ENCODE peak calls at places on chromosomes 5 and 9, in six cellular contexts. One of them, this sample, is unnamed.
A peak's percentile ranks its signal among the peaks of the same experiment; 100 is the strongest.

GRCh38 chr9:23621166-23621565 is 204.9 kb downstream of the ELAVL2 start:
- DNase-seq in mesothelial cell of epicardium: no peak
- DNase-seq in hippocampal formation: no peak
- DNase-seq in activated T-cell treated with anti-CD3 and anti-CD28 coated beads for 1 hour: no peak
- DNase-seq in SW 1271: no peak
- DNase-seq in SK-MEL-5: no peak
- DNase-seq in this sample: no peak

GRCh38 chr5:132751444-132751843 is 4.2 kb downstream of the CCNI2 start:
- DNase-seq in hippocampal formation: no peak
- DNase-seq in activated T-cell treated with anti-CD3 and anti-CD28 coated beads for 1 hour: no peak
- DNase-seq in SK-MEL-5: peak; percentile 32
- DNase-seq in SW 1271: no peak
- DNase-seq in mesothelial cell of epicardium: no peak
- DNase-seq in this sample: no peak

GRCh38 chr9:75088646-75089368 is 493 bp downstream of the OSTF1 start:
- DNase-seq in SW 1271: no peak
- DNase-seq in mesothelial cell of epicardium: peak; percentile 49
- DNase-seq in hippocampal formation: peak; percentile 69
- DNase-seq in activated T-cell treated with anti-CD3 and anti-CD28 coated beads for 1 hour: no peak
- DNase-seq in SK-MEL-5: peak; percentile 73
- DNase-seq in this sample: peak; percentile 47

GRCh38 chr9:34185778-34186551 is 7.1 kb downstream of the UBAP1 start:
- DNase-seq in activated T-cell treated with anti-CD3 and anti-CD28 coated beads for 1 hour: no peak
- DNase-seq in SW 1271: peak; percentile 12
- DNase-seq in mesothelial cell of epicardium: no peak
- DNase-seq in SK-MEL-5: peak; percentile 21
- DNase-seq in hippocampal formation: peak; percentile 32
- DNase-seq in this sample: peak; percentile 82

GRCh38 chr5:126849101-126849678 is 72.3 kb downstream of the LMNB1 start:
- DNase-seq in hippocampal formation: no peak
- DNase-seq in SK-MEL-5: no peak
- DNase-seq in mesothelial cell of epicardium: no peak
- DNase-seq in SW 1271: no peak
- DNase-seq in activated T-cell treated with anti-CD3 and anti-CD28 coated beads for 1 hour: no peak
- DNase-seq in this sample: no peak

GRCh38 chr5:178595145-178595544 is 5.0 kb upstream of the COL23A1 start:
- DNase-seq in SK-MEL-5: no peak
- DNase-seq in hippocampal formation: no peak
- DNase-seq in mesothelial cell of epicardium: no peak
- DNase-seq in activated T-cell treated with anti-CD3 and anti-CD28 coated beads for 1 hour: no peak
- DNase-seq in SW 1271: no peak
- DNase-seq in this sample: no peak

GRCh38 chr5:180162304-180162661 is 46.7 kb downstream of the RASGEF1C start:
- DNase-seq in SW 1271: no peak
- DNase-seq in hippocampal formation: no peak
- DNase-seq in SK-MEL-5: no peak
- DNase-seq in activated T-cell treated with anti-CD3 and anti-CD28 coated beads for 1 hour: no peak
- DNase-seq in mesothelial cell of epicardium: no peak
- DNase-seq in this sample: no peak

GRCh38 chr5:119470851-119471451 is 18.7 kb downstream of the HSD17B4 start:
- DNase-seq in mesothelial cell of epicardium: no peak
- DNase-seq in SW 1271: no peak
- DNase-seq in SK-MEL-5: peak; percentile 50
- DNase-seq in activated T-cell treated with anti-CD3 and anti-CD28 coated beads for 1 hour: no peak
- DNase-seq in hippocampal formation: peak; percentile 57
- DNase-seq in this sample: no peak